ENCODE peak calls at places on chromosomes 4 and X, in nine cellular contexts. Y is iris pigment epithelial cell; J is tibial artery; H is AG20443; R is EL; T is progenitor cell of endocrine pancreas; G is activated naive CD4-positive, alpha-beta T cell; N is sciatic nerve; C is NCI-H446. F is an unnamed sample.

GRCh38 chrX:8364369-8365141 is 100.1 kb upstream of the VCX3B start:
- DNase-seq in H (no peak), T (no peak), J (no peak), G (no peak), C (no peak), Y (no peak), N (no peak), R (no peak), F (no peak)

GRCh38 chr4:38266616-38267015 is 306.4 kb downstream of the PTTG2 start:
- DNase-seq in J (no peak), Y (no peak), T (no peak), H (peak), G (no peak), R (peak), N (no peak), C (no peak), F (peak)

GRCh38 chrX:56794831-56795230 is 65.8 kb downstream of the NBDY start:
- DNase-seq in Y (no peak), J (no peak), H (no peak), R (no peak), T (no peak), C (no peak), G (no peak), N (peak), F (no peak)

GRCh38 chr4:180913750-180914149 is 1329.5 kb upstream of the TENM3 start:
- DNase-seq in N (no peak), J (no peak), C (no peak), Y (peak), H (peak), R (peak), T (no peak), G (no peak), F (peak)

GRCh38 chr4:6986067-6986780 is 56.9 kb upstream of the TADA2B start:
- DNase-seq in R (peak), N (peak), T (no peak), H (peak), G (no peak), C (no peak), Y (peak), J (peak), F (peak)

GRCh38 chr4:88443486-88443885 is 13.4 kb upstream of the HERC5 start:
- DNase-seq in G (no peak), Y (no peak), J (no peak), C (no peak), R (no peak), H (no peak), N (no peak), T (no peak), F (no peak)

GRCh38 chr4:37440519-37440900 is 196.0 kb downstream of the NWD2 start:
- DNase-seq in N (no peak), H (no peak), C (no peak), G (no peak), R (no peak), T (no peak), J (no peak), Y (no peak), F (no peak)

GRCh38 chrX:109934434-109934833 is 68.5 kb upstream of the TMEM164 start:
- DNase-seq in H (no peak), R (peak), T (no peak), J (no peak), Y (peak), C (no peak), N (no peak), G (no peak), F (peak)

GRCh38 chrX:47489507-47490275 is 6.7 kb upstream of the ZNF41 start:
- DNase-seq in T (no peak), G (no peak), J (no peak), C (no peak), R (no peak), H (no peak), Y (no peak), N (no peak), F (no peak)

GRCh38 chr4:47075919-47076318 is 44.6 kb downstream of the GABRB1 start:
- DNase-seq in R (no peak), C (no peak), G (no peak), T (no peak), N (no peak), J (no peak), Y (no peak), H (no peak), F (no peak)

GRCh38 chr4:104906274-104906673 is 240.4 kb upstream of the TET2 start:
- DNase-seq in G (no peak), N (no peak), Y (no peak), C (peak), H (no peak), R (no peak), J (no peak), T (no peak), F (no peak)

GRCh38 chr4:53780736-53781400 is 189.6 kb upstream of the LNX1 start:
- DNase-seq in C (no peak), Y (peak), T (no peak), N (no peak), H (peak), R (peak), G (no peak), J (no peak), F (peak)

GRCh38 chrX:150038356-150038755 is 100.1 kb upstream of the EOLA2 start:
- DNase-seq in J (no peak), T (no peak), N (no peak), Y (peak), G (no peak), R (peak), H (no peak), C (no peak), F (no peak)

GRCh38 chrX:41661366-41662095 is 27.2 kb upstream of the GPR34 start:
- DNase-seq in Y (peak), H (peak), G (no peak), T (no peak), R (peak), C (no peak), N (no peak), J (no peak), F (peak)

GRCh38 chr4:77120888-77121508 is 36.0 kb upstream of the CCNG2 start:
- DNase-seq in G (no peak), T (no peak), Y (no peak), H (peak), C (no peak), J (no peak), N (no peak), R (no peak), F (peak)

F was measured in fibroblast of mammary gland.